ENCODE peak calls at places on chromosomes 5 and 9, in four cellular contexts. H is CD4-positive, alpha-beta T cell; U is hypothalamus; L is stimulated activated CD8-positive, alpha-beta memory T cell treated with anti-CD3 and anti-CD28 coated beads, Interleukin-15, amount 100 ng/mL, for 24 hours. Y is an unnamed sample.

GRCh38 chr5:138305797-138306196 is 25.8 kb downstream of the CDC25C start:
- DNase-seq in H (no peak), L (no peak), U (no peak), Y (no peak)

GRCh38 chr9:28539432-28539831 is 966.2 kb upstream of the C9orf72 start:
- DNase-seq in U (no peak), L (no peak), H (no peak), Y (no peak)

GRCh38 chr9:129008469-129008965 is 19.6 kb downstream of the SH3GLB2 start:
- DNase-seq in H (no peak), U (no peak), L (no peak), Y (no peak)

GRCh38 chr5:71905804-71906711 is 187.0 kb downstream of the CARTPT start:
- DNase-seq in L (no peak), H (no peak), U (no peak), Y (no peak)

GRCh38 chr5:117077142-117077541 is 502.5 kb upstream of the SEMA6A start:
- DNase-seq in U (no peak), L (no peak), H (no peak), Y (no peak)

GRCh38 chr9:4099961-4100360 is 199.9 kb downstream of the GLIS3 start:
- DNase-seq in L (no peak), H (no peak), U (no peak), Y (no peak)

GRCh38 chr9:116549786-116550660 is 137.1 kb upstream of the TRIM32 start:
- DNase-seq in U (no peak), L (no peak), H (no peak), Y (no peak)

GRCh38 chr9:72983512-72984021 is 30.7 kb upstream of the ALDH1A1 start:
- DNase-seq in U (no peak), L (no peak), H (no peak), Y (no peak)

GRCh38 chr5:132506094-132506692 is 15.6 kb upstream of the IRF1 start:
- DNase-seq in U (no peak), H (no peak), L (no peak), Y (no peak)

GRCh38 chr9:75282047-75282446 is 193.7 kb downstream of the OSTF1 start:
- DNase-seq in L (no peak), H (no peak), U (no peak), Y (no peak)

GRCh38 chr9:114006155-114006550 is 71.9 kb downstream of the AMBP start:
- DNase-seq in U (no peak), L (no peak), H (no peak), Y (peak)

GRCh38 chr5:125179617-125180016 is 433.2 kb upstream of the ZNF608 start:
- DNase-seq in H (no peak), U (no peak), L (no peak), Y (no peak)

GRCh38 chr5:69238760-69239251 is 4.1 kb downstream of the CDK7 start:
- DNase-seq in L (no peak), U (no peak), H (no peak), Y (no peak)

GRCh38 chr5:109645591-109646236 is 44.0 kb upstream of the MAN2A1 start:
- DNase-seq in H (no peak), U (no peak), L (no peak), Y (no peak)

GRCh38 chr9:7613931-7614330 is 185.6 kb downstream of the DMAC1 start:
- DNase-seq in H (no peak), U (no peak), L (no peak), Y (no peak)

GRCh38 chr5:159337291-159337974 is 7.1 kb upstream of the IL12B start:
- DNase-seq in L (no peak), U (no peak), H (peak), Y (no peak)